ENCODE peak calls at places on chromosome 12, in seven cellular contexts. B is HepG2, M is Peyer's patch, K is GM12892, W is right lobe of liver, R is tibial nerve, G is A549. A is an unnamed sample.

GRCh38 chr12:46187023-46187422 is 81.8 kb downstream of the SLC38A1 start:
- DNase-seq in M (no peak), R (peak), B (no peak), K (no peak), G (no peak), W (peak), A (no peak)

GRCh38 chr12:79674629-79675028 is 16.1 kb downstream of the PAWR start:
- DNase-seq in M (no peak), K (no peak), B (no peak), W (no peak), G (no peak), R (no peak), A (no peak)

GRCh38 chr12:131694116-131694838 is 16.6 kb upstream of the SFSWAP start:
- DNase-seq in K (no peak), R (no peak), M (no peak), B (no peak), W (peak), G (no peak), A (no peak)

GRCh38 chr12:57342207-57342691 is 88.6 kb downstream of the R3HDM2 start:
- DNase-seq in G (peak), R (no peak), M (no peak), W (no peak), K (no peak), B (no peak), A (no peak)

GRCh38 chr12:106195638-106196037 is 52.2 kb downstream of the CKAP4 start:
- DNase-seq in G (no peak), B (peak), R (peak), M (peak), K (no peak), W (peak), A (no peak)

GRCh38 chr12:130932061-130932650 is 21.6 kb upstream of the ADGRD1 start:
- DNase-seq in M (no peak), W (no peak), G (no peak), R (no peak), B (no peak), K (no peak), A (no peak)

GRCh38 chr12:64998327-64999156 is 122.6 kb downstream of the WIF1 start:
- DNase-seq in W (no peak), K (no peak), M (no peak), B (peak), R (no peak), G (no peak), A (no peak)

GRCh38 chr12:25681580-25681979 is 128.5 kb upstream of the LMNTD1 start:
- DNase-seq in R (no peak), B (no peak), K (no peak), G (no peak), M (no peak), W (no peak), A (no peak)

GRCh38 chr12:1217191-1217949 is 226.3 kb downstream of the ERC1 start:
- DNase-seq in G (no peak), W (no peak), R (no peak), K (no peak), B (no peak), M (no peak), A (no peak)

GRCh38 chr12:28440209-28440608 is 250.0 kb downstream of the CCDC91 start:
- DNase-seq in B (no peak), W (no peak), M (no peak), G (no peak), K (no peak), R (no peak), A (no peak)

GRCh38 chr12:93448796-93449195 is 7.0 kb upstream of the UBE2N start:
- DNase-seq in G (no peak), M (no peak), K (no peak), R (no peak), W (no peak), B (peak), A (no peak)

GRCh38 chr12:83664650-83665049 is 977.9 kb downstream of the TMTC2 start:
- DNase-seq in M (no peak), R (no peak), G (no peak), B (no peak), W (no peak), K (no peak), A (no peak)

GRCh38 chr12:47808574-47809380 is 10.9 kb downstream of the HDAC7 start:
- DNase-seq in M (peak), G (peak), B (no peak), R (no peak), K (no peak), W (no peak), A (peak)

GRCh38 chr12:79421236-79421740 is 269.5 kb downstream of the PAWR start:
- DNase-seq in M (no peak), G (no peak), W (no peak), R (no peak), K (no peak), B (no peak), A (no peak)

GRCh38 chr12:124098887-124099286 is 125.9 kb downstream of the ZNF664 start:
- DNase-seq in R (no peak), K (no peak), M (no peak), W (no peak), B (no peak), G (no peak), A (no peak)

GRCh38 chr12:132046561-132046960 is 96.8 kb downstream of the EP400 start:
- DNase-seq in M (no peak), R (no peak), K (no peak), G (no peak), W (no peak), B (no peak), A (no peak)

GRCh38 chr12:14373202-14373601 is 7.7 kb downstream of the ATF7IP start:
- DNase-seq in K (no peak), B (no peak), M (no peak), W (no peak), G (no peak), R (no peak), A (no peak)

GRCh38 chr12:85277900-85278597 is 2.0 kb upstream of the ALX1 start:
- DNase-seq in G (no peak), R (no peak), W (no peak), M (peak), B (no peak), K (no peak), A (no peak)

GRCh38 chr12:76064904-76065303 is 19.6 kb downstream of the NAP1L1 start:
- DNase-seq in W (no peak), K (no peak), B (no peak), G (no peak), R (no peak), M (no peak), A (no peak)

GRCh38 chr12:24950231-24950834 is 1.4 kb upstream of the BCAT1 start:
- DNase-seq in K (no peak), G (no peak), M (no peak), R (no peak), B (no peak), W (no peak), A (no peak)

GRCh38 chr12:99745895-99746294 is 98.3 kb downstream of the GARIN6 start:
- DNase-seq in M (no peak), R (no peak), G (no peak), W (no peak), B (no peak), K (no peak), A (no peak)

GRCh38 chr12:80038062-80038560 is 61.2 kb upstream of the OTOGL start:
- DNase-seq in G (no peak), B (no peak), M (no peak), K (no peak), R (no peak), W (no peak), A (no peak)

GRCh38 chr12:110579239-110579888 is 3.8 kb downstream of the PPTC7 start:
- DNase-seq in K (no peak), B (no peak), G (no peak), W (no peak), R (no peak), M (no peak), A (no peak)

GRCh38 chr12:110579889-110580253 is 3.2 kb downstream of the PPTC7 start:
- DNase-seq in G (no peak), R (no peak), B (no peak), M (no peak), K (no peak), W (no peak), A (no peak)

GRCh38 chr12:110578522-110579238 is 4.4 kb downstream of the PPTC7 start:
- DNase-seq in K (no peak), M (no peak), B (no peak), R (no peak), G (no peak), W (no peak), A (no peak)

GRCh38 chr12:110576504-110576903 is 6.6 kb downstream of the PPTC7 start:
- DNase-seq in W (no peak), M (no peak), B (no peak), R (no peak), K (no peak), G (no peak), A (no peak)

GRCh38 chr12:110577717-110578521 is 5.2 kb downstream of the PPTC7 start:
- DNase-seq in G (peak), M (no peak), K (no peak), W (no peak), R (no peak), B (no peak), A (no peak)
- TF ChIP-seq POLR2A in G (no peak), M (no peak), K (no peak), W (no peak), R (no peak), B (no peak), A (no peak)

GRCh38 chr12:122204829-122205589 is 1.5 kb downstream of the B3GNT4 start:
- DNase-seq in R (no peak), W (no peak), G (no peak), M (peak), B (no peak), K (no peak), A (no peak)
- TF ChIP-seq POLR2A in R (no peak), W (no peak), G (no peak), M (no peak), B (no peak), K (no peak), A (no peak)

GRCh38 chr12:98519257-98519907 is 4.0 kb downstream of the TMPO start:
- DNase-seq in B (no peak), K (no peak), G (no peak), W (no peak), M (no peak), R (no peak), A (no peak)

GRCh38 chr12:98514984-98515367 is 414 bp upstream of the TMPO start:
- DNase-seq in M (no peak), B (no peak), R (no peak), G (no peak), K (no peak), W (no peak), A (no peak)

GRCh38 chr12:98515368-98516183 is at the start of gene TMPO:
- DNase-seq in K (peak), G (peak), W (peak), B (peak), M (peak), R (peak), A (peak)

GRCh38 chr12:98513379-98514318 is 1.7 kb upstream of the TMPO start:
- DNase-seq in W (no peak), G (no peak), M (no peak), B (no peak), R (no peak), K (no peak), A (no peak)

DNA sequence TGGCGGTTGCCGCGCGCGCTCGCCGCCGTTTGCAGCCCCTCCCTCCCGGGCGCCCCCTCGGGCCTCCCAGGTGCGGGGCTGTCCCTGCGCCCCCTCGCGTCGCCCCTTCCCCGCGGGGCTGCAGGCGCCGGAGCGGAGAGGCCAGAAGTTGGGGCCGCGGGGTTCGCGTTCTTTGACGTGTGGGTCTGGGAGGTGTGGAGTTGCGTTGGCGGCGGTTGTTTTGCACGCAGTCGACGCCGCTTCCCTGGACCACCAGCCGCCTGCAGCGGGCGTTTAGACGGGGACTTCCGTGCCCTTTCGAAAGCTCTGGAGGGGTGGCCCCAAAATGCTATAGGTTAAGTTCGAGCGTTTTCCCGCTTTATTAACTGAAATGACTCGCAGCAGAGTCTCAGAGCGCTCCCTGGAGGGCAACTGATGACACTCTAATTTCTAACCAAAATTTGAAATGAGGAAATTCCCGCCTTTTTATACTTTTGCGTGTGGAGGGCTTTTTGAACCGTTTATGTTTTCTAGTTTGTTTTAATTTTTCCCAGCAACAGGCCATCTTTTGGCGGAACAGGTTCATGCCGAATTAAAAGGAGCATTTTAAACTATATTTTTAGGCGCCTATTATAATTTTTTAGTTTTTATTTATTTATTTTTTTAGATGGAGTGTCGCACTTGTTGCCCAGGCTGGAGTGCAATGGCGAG is 939 bp downstream of the TMPO start:
- DNase-seq in G (peak), B (peak), K (peak), W (peak), R (peak), M (peak), A (peak)
- TF ChIP-seq POLR2A in G (peak), B (peak), K (peak), W (no peak), R (no peak), M (no peak), A (peak)

GRCh38 chr12:89245090-89245489 is 107.2 kb downstream of the DUSP6 start:
- DNase-seq in G (no peak), K (no peak), B (no peak), R (no peak), W (no peak), M (no peak), A (no peak)
- TF ChIP-seq POLR2A in G (no peak), K (no peak), B (no peak), R (no peak), W (no peak), M (no peak), A (no peak)

DNA sequence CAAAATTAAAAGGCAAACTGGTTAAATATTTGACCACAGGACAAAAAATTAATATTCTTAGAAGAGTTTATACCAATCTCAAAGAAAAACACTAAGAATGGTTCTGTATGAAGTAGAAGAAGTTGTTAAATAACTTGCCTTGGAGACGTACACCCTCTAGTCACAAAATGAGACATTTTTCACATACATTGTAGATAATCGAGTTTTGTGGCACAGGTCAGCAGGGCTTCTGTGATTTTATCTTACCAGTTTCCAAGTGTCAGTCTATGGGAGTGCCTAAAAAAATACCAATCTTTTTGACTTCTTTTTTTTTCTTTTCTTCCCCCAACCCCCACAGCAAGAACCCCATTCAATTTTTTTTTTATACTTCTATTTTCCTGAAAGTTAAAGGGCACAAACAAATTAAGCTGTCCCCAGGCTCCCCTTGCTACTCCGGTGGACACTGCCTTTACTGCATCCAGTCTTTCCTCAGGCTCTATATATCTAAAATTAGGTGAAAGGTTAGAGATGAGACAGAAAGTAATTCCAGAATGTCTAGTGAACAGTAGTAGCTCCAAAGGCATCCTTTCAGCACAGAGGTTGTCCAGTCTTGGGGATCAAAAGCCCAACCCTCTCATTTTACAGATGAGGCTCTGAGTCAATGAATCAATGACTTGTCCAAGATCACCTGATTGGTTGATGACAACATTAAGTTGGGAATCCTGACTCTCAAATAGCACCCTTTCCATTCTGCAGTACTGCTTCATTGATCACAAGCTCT is 6.2 kb downstream of the LIMA1 start:
- DNase-seq in K (no peak), G (no peak), B (no peak), R (no peak), M (no peak), W (no peak), A (no peak)
- TF ChIP-seq POLR2A in K (no peak), G (no peak), B (no peak), R (no peak), M (no peak), W (no peak), A (no peak)

GRCh38 chr12:121787063-121787774 is 6.3 kb downstream of the RHOF start:
- DNase-seq in W (peak), G (no peak), B (no peak), R (no peak), K (no peak), M (peak), A (no peak)
- TF ChIP-seq POLR2A in W (no peak), G (no peak), B (no peak), R (no peak), K (no peak), M (no peak), A (no peak)

GRCh38 chr12:49105504-49106120 is 5.0 kb downstream of the LMBR1L start:
- DNase-seq in W (no peak), B (no peak), K (no peak), R (no peak), M (no peak), G (no peak), A (no peak)

GRCh38 chr12:49111206-49111605 is 559 bp upstream of the LMBR1L start:
- DNase-seq in G (no peak), K (no peak), W (no peak), M (no peak), R (no peak), B (no peak), A (no peak)

GRCh38 chr12:49110191-49111155 is at the start of gene LMBR1L:
- DNase-seq in K (peak), R (peak), B (peak), M (peak), W (peak), G (peak), A (peak)

GRCh38 chr12:49104822-49105221 is 5.8 kb downstream of the LMBR1L start:
- DNase-seq in M (no peak), R (no peak), G (no peak), W (no peak), K (no peak), B (no peak), A (no peak)

DNA sequence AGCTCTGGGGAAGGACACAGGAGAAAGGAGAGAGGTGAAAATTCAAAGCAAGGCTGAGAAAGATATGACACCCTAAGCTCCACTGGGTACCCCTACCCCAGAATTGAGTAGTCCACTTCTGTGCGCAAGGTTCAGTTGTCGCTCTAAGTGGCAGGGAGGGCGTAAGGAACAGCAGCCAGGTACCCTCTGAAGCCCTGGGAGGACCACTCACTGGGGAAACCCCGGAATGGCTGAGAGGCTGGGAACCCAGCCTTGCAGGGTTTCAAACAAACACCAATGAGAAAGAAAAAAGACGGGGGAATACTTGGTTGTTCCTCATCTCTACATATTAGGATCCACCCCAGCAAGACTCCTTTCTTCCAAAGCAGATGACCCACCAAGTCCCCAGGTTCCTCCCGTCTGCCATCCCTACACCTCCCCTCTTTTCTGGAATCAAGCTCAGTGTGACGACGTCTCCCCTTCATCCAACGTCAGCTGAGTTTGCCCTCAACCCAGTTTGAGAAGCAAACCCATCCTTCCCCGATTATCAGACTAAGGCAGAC is 945 bp downstream of the LMBR1L start:
- DNase-seq in G (no peak), K (no peak), R (no peak), M (no peak), B (no peak), W (no peak), A (no peak)
- TF ChIP-seq POLR2A in G (no peak), K (no peak), R (no peak), M (no peak), B (no peak), W (no peak), A (no peak)

DNA sequence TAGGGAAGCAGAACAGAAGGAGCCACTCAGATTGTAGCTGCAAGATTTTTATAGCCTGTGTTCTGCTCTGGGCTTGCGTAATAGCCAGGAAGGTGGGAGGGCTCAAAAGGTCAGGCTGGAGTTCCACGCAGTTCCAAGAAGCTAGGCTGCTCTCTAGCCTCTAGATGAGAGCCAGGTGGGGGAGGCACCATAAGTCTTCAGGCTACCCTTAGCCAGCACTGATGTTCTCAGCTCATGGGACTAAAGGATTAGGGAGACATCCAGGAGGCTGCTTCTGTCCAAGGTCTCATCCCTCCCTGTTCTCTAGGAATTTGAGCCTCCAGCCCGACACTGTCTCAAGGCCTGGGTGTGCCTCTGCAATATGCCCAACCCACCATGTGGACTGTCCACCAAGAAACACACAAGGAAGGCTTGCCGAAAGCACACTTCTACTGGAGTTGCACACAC is 1.7 kb downstream of the LMBR1L start:
- DNase-seq in M (peak), R (peak), W (peak), K (no peak), G (no peak), B (peak), A (no peak)
- TF ChIP-seq POLR2A in M (peak), R (peak), W (peak), K (no peak), G (no peak), B (no peak), A (no peak)

DNA sequence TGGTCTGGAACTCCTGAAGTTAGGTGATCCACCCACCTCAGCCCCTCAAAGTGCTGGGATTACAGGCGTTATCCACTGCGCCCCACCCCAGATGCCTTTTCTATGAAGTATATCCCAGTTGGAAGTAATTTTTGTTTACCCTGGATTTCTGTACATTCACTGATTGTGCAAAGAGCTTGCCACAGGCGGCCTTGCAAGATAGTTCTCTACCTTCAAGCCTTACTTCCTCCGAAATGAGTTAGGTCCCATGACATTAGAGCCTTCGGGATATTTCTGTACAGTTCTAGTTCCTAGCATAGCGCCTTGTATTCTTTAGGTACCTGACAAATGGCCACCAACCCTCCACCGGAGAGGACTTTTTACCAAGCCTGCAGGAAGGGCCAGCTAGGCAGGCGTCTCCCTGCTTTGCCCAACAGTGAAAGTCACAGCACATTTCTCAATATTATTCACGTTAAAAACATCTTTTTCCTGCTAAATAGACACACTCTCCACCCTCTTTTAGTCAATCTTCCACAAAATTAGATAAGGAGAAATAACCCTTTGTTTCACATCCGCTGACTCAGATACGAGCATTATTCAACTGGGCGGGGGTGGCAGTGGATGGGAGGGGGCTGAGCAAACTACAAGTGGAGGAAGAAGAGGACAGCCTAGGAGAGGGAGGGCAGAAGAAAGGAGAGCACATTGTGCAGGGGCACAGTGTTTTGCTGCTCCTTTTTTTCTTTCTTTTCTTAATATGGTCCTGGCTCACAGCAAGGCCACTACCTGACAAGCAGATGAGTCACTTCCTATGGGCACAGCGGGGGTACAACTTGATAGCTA is 40.0 kb upstream of the CAPRIN2 start:
- DNase-seq in G (peak), B (peak), W (no peak), R (no peak), K (no peak), M (no peak), A (peak)
- TF ChIP-seq POLR2A in G (no peak), B (no peak), W (no peak), R (no peak), K (no peak), M (no peak), A (no peak)

A was measured in H54.